ENCODE peak calls at places on chromosomes 5 and 9, in four cellular contexts. O, J, R and C are unnamed samples.

GRCh38 chr9:125361837-125362531 is 100.4 kb downstream of the GAPVD1 start:
- DNase-seq in R (no peak), O (no peak), J (no peak), C (no peak)

GRCh38 chr9:571745-572144 is 269.8 kb upstream of the DMRT1 start:
- DNase-seq in J (no peak), R (no peak), O (no peak), C (no peak)

GRCh38 chr9:111659706-111660105 is 1.7 kb upstream of the GNG10 start:
- DNase-seq in R (no peak), J (no peak), O (no peak), C (no peak)

GRCh38 chr5:141175933-141176332 is 1.7 kb upstream of the PCDHB8 start:
- DNase-seq in J (no peak), R (no peak), O (no peak), C (no peak)

GRCh38 chr9:122200960-122201635 is 27.7 kb downstream of the LHX6 start:
- DNase-seq in O (no peak), R (no peak), J (no peak), C (no peak)

GRCh38 chr5:180441577-180441976 is 52.6 kb upstream of the CNOT6 start:
- DNase-seq in O (no peak), R (no peak), J (no peak), C (no peak)

GRCh38 chr5:134784946-134785620 is 26.5 kb downstream of the DDX46 start:
- DNase-seq in R (no peak), J (no peak), O (no peak), C (peak)

GRCh38 chr5:26329562-26330189 is 708.7 kb downstream of the CDH9 start:
- DNase-seq in O (no peak), J (no peak), R (peak), C (no peak)

GRCh38 chr5:142171270-142171669 is 62.7 kb downstream of the NDFIP1 start:
- DNase-seq in J (peak), R (no peak), O (no peak), C (no peak)

GRCh38 chr5:136424835-136425694 is 59.7 kb upstream of the TRPC7 start:
- DNase-seq in R (peak), O (no peak), J (peak), C (peak)

GRCh38 chr5:55850839-55851674 is at the start of gene IL31RA:
- DNase-seq in R (no peak), O (no peak), J (no peak), C (no peak)

DNA sequence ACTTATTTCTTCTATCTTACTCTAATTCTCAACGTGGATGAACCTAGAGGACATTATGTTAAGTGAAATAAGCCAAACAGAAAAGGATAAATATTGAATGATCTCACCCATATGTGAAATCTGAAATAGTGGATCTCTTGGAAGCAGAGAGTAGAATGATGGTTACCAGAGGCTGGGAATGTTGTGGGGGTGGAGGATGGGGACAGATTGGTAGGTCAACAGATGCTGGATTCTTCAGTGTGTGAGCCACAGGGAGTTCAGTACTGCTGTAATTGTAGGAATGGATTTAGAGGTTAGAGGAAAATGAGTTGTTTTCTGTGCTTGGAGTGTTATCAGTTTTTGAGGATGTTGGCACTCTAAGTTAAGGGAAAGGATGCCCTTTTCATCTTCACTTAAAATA is 190.6 kb downstream of the FBXL7 start:
- DNase-seq in R (no peak), J (no peak), O (no peak), C (no peak)
- TF ChIP-seq NRF1 in R (no peak), J (no peak), O (no peak), C (no peak)

GRCh38 chr9:92715488-92716231 is 45.7 kb upstream of the IPPK start:
- DNase-seq in J (peak), R (no peak), O (no peak), C (no peak)

GRCh38 chr9:92716557-92716956 is 46.6 kb upstream of the IPPK start:
- DNase-seq in O (no peak), J (peak), R (peak), C (peak)

GRCh38 chr9:92713528-92713927 is 43.6 kb upstream of the IPPK start:
- DNase-seq in R (no peak), O (no peak), J (no peak), C (no peak)

GRCh38 chr9:92714016-92714415 is 44.1 kb upstream of the IPPK start:
- DNase-seq in R (no peak), O (no peak), J (no peak), C (no peak)

DNA sequence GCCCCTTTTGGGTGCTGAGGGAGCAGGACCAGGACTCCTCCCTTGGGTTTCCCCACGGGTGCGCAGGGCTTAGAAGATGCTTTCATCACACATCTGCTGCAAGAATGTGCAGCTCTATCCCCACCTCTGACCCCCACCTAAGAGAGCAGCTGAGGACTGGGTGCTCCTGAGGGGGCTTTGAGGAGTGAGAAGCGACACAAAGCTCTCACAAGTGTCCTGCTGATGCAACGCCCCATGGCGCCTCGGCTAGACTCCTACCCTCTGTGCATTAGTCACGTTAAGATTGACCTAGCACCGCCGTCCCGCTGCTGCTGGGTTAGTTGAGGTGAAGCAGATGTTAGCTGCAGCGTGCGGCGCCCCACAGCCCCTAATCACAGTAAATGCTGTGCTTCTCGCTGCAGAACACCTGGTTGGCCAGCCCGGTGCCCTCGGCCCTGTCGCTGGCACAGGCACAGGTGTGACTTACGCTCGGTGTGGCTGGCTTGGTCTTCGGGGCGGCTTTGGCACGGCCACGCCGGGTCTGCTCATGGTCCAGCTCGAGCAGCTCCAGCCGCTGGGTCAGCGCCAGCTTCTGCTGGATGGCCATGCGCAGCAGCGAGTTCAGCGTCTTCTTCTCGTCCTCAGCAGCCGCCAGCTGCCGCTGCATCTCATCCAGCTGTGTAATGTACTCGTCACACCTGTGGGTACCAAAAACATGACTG is 45.0 kb upstream of the IPPK start:
- DNase-seq in J (peak), R (no peak), O (no peak), C (peak)
- TF ChIP-seq NRF1 in J (no peak), R (no peak), O (no peak), C (no peak)

DNA sequence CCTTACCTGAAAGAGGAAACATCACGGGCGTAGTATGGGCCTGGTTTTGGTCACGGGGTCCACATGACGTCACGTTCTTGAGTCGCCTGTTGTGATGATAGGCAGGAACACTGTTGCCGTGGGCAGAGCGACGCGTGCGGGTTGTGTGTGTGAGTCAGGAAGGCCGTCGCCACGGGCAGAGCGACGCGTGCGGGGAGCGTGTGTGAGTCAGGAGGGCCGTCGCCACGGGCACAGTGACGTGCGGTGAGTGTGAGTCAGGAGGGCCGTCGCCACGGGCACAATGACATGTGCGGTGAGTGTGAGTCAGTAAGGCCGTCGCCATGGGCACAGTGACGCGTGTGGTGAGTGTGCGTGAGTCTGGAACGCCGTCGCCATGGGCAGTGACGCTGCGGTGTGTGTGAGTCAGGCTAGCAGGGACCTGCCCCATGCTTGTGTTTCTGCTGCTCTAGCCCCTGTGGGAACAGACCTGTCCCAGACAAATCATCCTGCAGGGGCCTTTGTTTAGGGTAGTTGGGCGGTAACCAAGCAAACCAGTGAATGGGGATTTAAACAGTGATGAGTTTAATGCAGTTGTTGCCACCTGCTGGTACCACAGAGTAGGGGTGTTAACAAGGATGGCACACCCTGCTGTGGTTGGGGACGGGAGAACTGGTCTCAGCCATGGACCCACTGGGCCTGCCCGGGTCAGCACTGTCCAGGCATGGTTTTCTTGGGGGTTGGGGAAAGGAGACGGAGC is 19.8 kb downstream of the TRIP13 start:
- DNase-seq in O (no peak), R (no peak), J (no peak), C (no peak)
- TF ChIP-seq NRF1 in O (no peak), R (no peak), J (no peak), C (no peak)

DNA sequence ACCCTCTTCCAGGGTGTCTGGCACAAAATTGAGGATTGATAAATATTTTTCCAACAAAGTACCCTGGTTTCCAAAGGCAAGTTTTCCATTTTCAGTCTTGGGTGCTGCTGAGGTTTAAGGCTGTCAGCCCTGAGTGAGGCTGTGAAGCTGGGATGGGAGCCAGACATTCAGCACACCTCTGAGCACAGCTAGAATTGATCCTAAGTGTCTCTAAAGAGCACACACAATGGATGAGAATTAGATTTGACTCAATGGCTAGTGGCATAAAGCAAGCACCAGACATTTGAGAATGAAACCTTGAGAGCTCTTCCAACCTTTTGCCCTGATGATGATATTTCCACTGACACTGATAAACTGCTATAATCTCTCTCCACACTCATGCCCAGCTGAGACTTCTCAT is 131.5 kb downstream of the MARCHF11 start:
- DNase-seq in R (no peak), J (no peak), O (no peak), C (no peak)
- TF ChIP-seq NRF1 in R (no peak), J (no peak), O (no peak), C (no peak)

GRCh38 chr5:118224546-118224945 is 763.8 kb downstream of the DTWD2 start:
- DNase-seq in J (no peak), R (no peak), O (no peak), C (no peak)
- TF ChIP-seq NRF1 in J (no peak), R (no peak), O (no peak), C (no peak)

DNA sequence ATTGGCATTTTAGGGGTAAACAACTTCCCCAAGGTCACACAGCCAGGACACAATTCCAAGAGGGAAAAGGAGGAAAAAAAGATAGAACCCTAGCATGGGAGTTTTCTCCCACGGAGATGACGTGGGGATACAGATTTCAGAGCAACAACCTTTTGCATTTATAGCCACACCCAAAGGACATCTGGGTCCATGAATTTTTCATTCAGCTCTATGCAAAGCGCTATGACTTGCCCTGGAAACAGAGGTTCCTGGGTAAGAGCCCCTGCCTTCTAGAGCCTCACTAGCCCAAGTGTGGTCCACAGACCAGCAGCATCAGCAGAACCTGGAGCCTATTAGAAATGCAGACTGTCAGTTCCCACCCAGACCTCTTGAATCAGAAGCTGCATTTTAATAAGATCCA is 17.5 kb upstream of the ADAM19 start:
- DNase-seq in R (no peak), J (no peak), O (no peak), C (no peak)
- TF ChIP-seq NRF1 in R (no peak), J (no peak), O (no peak), C (no peak)

GRCh38 chr5:170467000-170467707 is 36.7 kb upstream of the KCNIP1 start:
- DNase-seq in R (no peak), J (no peak), O (no peak), C (no peak)
- TF ChIP-seq NRF1 in R (no peak), J (no peak), O (no peak), C (no peak)

GRCh38 chr5:23027830-23028229 is 174.7 kb upstream of the CDH12 start:
- DNase-seq in J (no peak), O (no peak), R (no peak), C (no peak)

GRCh38 chr5:23028445-23028844 is 175.3 kb upstream of the CDH12 start:
- DNase-seq in O (no peak), J (no peak), R (no peak), C (no peak)

GRCh38 chr5:23025604-23026003 is 172.5 kb upstream of the CDH12 start:
- DNase-seq in J (no peak), O (no peak), R (no peak), C (no peak)

GRCh38 chr5:23026252-23027170 is 173.4 kb upstream of the CDH12 start:
- DNase-seq in J (no peak), O (no peak), R (no peak), C (no peak)

GRCh38 chr5:23027341-23027740 is 174.2 kb upstream of the CDH12 start:
- DNase-seq in R (no peak), O (no peak), J (no peak), C (no peak)
- TF ChIP-seq NRF1 in R (no peak), O (no peak), J (no peak), C (no peak)

DNA sequence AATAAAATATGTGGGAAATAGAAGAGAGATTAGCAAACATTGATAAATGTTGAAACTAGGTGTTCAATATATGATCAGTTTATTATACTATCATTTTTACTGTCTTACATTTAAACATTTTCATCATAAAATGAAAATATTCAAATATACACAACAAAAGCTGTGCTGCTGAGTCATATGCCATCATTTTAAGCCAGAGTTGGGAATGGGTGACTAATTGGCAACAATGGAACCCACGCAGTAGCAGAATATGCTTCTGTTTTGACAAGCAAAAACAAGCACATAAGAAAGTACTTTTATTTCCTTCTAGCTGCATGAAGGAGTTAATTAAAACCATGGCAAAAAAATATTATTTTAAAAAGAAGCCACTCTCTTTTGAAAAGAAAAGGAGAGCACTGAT is 340.0 kb upstream of the EDIL3 start:
- DNase-seq in O (no peak), J (no peak), R (no peak), C (no peak)
- TF ChIP-seq NRF1 in O (no peak), J (no peak), R (no peak), C (no peak)

GRCh38 chr5:13946111-13946510 is 1.6 kb upstream of the DNAH5 start:
- DNase-seq in J (no peak), O (no peak), R (no peak), C (no peak)
- TF ChIP-seq NRF1 in J (no peak), O (no peak), R (no peak), C (no peak)